ENCODE peak calls at places on chromosome 18, in four cellular contexts. W is uterus, D is spleen, Q is mucosa of descending colon. R is an unnamed sample.
A peak's percentile ranks its signal among the peaks of the same experiment; 100 is the strongest.

GRCh38 chr18:46104128-46104911 is at the start of gene HAUS1:
- DNase-seq in Q (peak; percentile 95), W (peak; percentile 93), D (peak; percentile 97), R (peak; percentile 87)

GRCh38 chr18:53567935-53568574 is 656.4 kb downstream of the MBD2 start:
- DNase-seq in Q (peak; percentile 9), W (no peak), D (no peak), R (no peak)

GRCh38 chr18:35827275-35827929 is 145.1 kb upstream of the RMP24 start:
- DNase-seq in W (no peak), D (no peak), Q (no peak), R (no peak)

GRCh38 chr18:63225434-63225833 is 94.1 kb downstream of the BCL2 start:
- DNase-seq in D (no peak), W (no peak), Q (peak; percentile 46), R (no peak)

GRCh38 chr18:26056291-26056690 is 34.1 kb downstream of the SS18 start:
- DNase-seq in W (no peak), Q (no peak), D (no peak), R (no peak)

GRCh38 chr18:79950440-79951341 is 762 bp downstream of the SLC66A2 start:
- DNase-seq in Q (peak; percentile 63), W (no peak), D (peak; percentile 90), R (no peak)

GRCh38 chr18:77071711-77072292 is 60.8 kb downstream of the MBP start:
- DNase-seq in D (no peak), W (no peak), Q (no peak), R (no peak)

GRCh38 chr18:34977787-34978532 is 63.3 kb upstream of the MAPRE2 start:
- DNase-seq in W (no peak), D (peak; percentile 91), Q (peak; percentile 83), R (peak; percentile 44)

GRCh38 chr18:78980777-78981651 is 1.4 kb downstream of the SALL3 start:
- DNase-seq in Q (no peak), D (no peak), W (no peak), R (no peak)

GRCh38 chr18:54794819-54795218 is 33.5 kb upstream of the RAB27B start:
- DNase-seq in Q (no peak), D (no peak), W (no peak), R (no peak)

GRCh38 chr18:13141209-13141608 is 77.4 kb upstream of the LDLRAD4 start:
- DNase-seq in W (no peak), D (no peak), Q (no peak), R (no peak)

GRCh38 chr18:26059357-26059756 is 31.1 kb downstream of the SS18 start:
- DNase-seq in D (no peak), Q (no peak), W (no peak), R (no peak)

GRCh38 chr18:77178559-77178958 is 46.0 kb upstream of the MBP start:
- DNase-seq in W (no peak), Q (peak; percentile 15), D (no peak), R (no peak)

GRCh38 chr18:44130365-44130942 is 550.2 kb upstream of the SETBP1 start:
- DNase-seq in Q (peak; percentile 61), W (no peak), D (no peak), R (peak; percentile 14)

GRCh38 chr18:46560671-46561045 is 96.4 kb downstream of the LOXHD1 start:
- DNase-seq in Q (no peak), D (no peak), W (no peak), R (no peak)

GRCh38 chr18:75209129-75209951 is at the start of gene PTGR3:
- DNase-seq in Q (peak; percentile 89), D (peak; percentile 96), W (peak; percentile 81), R (peak; percentile 79)

GRCh38 chr18:54162431-54162830 is 62.0 kb downstream of the MBD2 start:
- DNase-seq in Q (no peak), D (no peak), W (no peak), R (no peak)

GRCh38 chr18:59057969-59058368 is 81.7 kb upstream of the SEC11C start:
- DNase-seq in D (no peak), W (no peak), Q (no peak), R (no peak)

GRCh38 chr18:12703096-12703567 is 290 bp downstream of the PSMG2 start:
- DNase-seq in W (no peak), D (no peak), Q (no peak), R (no peak)

GRCh38 chr18:61496374-61496773 is 163.1 kb downstream of the CDH20 start:
- DNase-seq in Q (no peak), W (no peak), D (no peak), R (no peak)

GRCh38 chr18:67081866-67082265 is 434.7 kb downstream of the DSEL start:
- DNase-seq in Q (no peak), W (no peak), D (no peak), R (no peak)

GRCh38 chr18:13137939-13138821 is 80.4 kb upstream of the LDLRAD4 start:
- DNase-seq in W (peak; percentile 79), D (peak; percentile 87), Q (peak; percentile 88), R (peak; percentile 87)

GRCh38 chr18:6623278-6623677 is 106.2 kb upstream of the ARHGAP28 start:
- DNase-seq in W (no peak), Q (no peak), D (no peak), R (no peak)

GRCh38 chr18:68660355-68661183 is 54.3 kb downstream of the TMX3 start:
- DNase-seq in D (no peak), W (no peak), Q (no peak), R (no peak)

GRCh38 chr18:57859314-57859713 is 56.2 kb upstream of the ATP8B1 start:
- DNase-seq in W (no peak), D (no peak), Q (peak; percentile 29), R (peak; percentile 11)

GRCh38 chr18:8776013-8776515 is 70.7 kb downstream of the MTCL1 start:
- DNase-seq in Q (no peak), D (no peak), W (no peak), R (no peak)

GRCh38 chr18:32461704-32462272 is 8.9 kb downstream of the GAREM1 start:
- DNase-seq in D (no peak), Q (no peak), W (no peak), R (no peak)

GRCh38 chr18:22145160-22145559 is 24.2 kb upstream of the GATA6 start:
- DNase-seq in W (no peak), D (no peak), Q (no peak), R (no peak)

GRCh38 chr18:35771172-35771571 is 189.6 kb downstream of the GALNT1 start:
- DNase-seq in W (no peak), Q (no peak), D (no peak), R (no peak)

GRCh38 chr18:6256521-6256920 is 158.2 kb downstream of the L3MBTL4 start:
- DNase-seq in W (no peak), D (no peak), Q (no peak), R (no peak)

GRCh38 chr18:37565985-37566478 is 434 bp upstream of the CELF4 start:
- DNase-seq in W (no peak), Q (peak; percentile 17), D (peak; percentile 59), R (no peak)

GRCh38 chr18:29012364-29012763 is 835.4 kb upstream of the CDH2 start:
- DNase-seq in Q (no peak), D (no peak), W (no peak), R (no peak)

GRCh38 chr18:79484661-79485621 is 89.2 kb downstream of the NFATC1 start:
- DNase-seq in Q (peak; percentile 17), D (peak; percentile 73), W (no peak), R (no peak)

GRCh38 chr18:40124107-40124506 is 1830.9 kb upstream of the PIK3C3 start:
- DNase-seq in Q (no peak), W (no peak), D (no peak), R (no peak)

GRCh38 chr18:9137168-9138066 is 836 bp downstream of the ANKRD12 start:
- DNase-seq in D (peak; percentile 94), W (peak; percentile 68), Q (peak; percentile 63), R (peak; percentile 77)

GRCh38 chr18:66533693-66534092 is 70.2 kb downstream of the CDH19 start:
- DNase-seq in D (no peak), Q (no peak), W (no peak), R (no peak)

GRCh38 chr18:48672671-48673340 is 134.0 kb downstream of the CTIF start:
- DNase-seq in Q (no peak), D (no peak), W (no peak), R (no peak)
- H3K4me1 ChIP-seq in Q (peaks cover 6% of the 10 kb centered on the region), D (peaks cover 29% of the 10 kb centered on the region), W (peaks cover 3% of the 10 kb centered on the region), R (peaks cover 4% of the 10 kb centered on the region)

GRCh38 chr18:3757361-3757760 is 307.4 kb downstream of the TGIF1 start:
- DNase-seq in D (no peak), W (no peak), Q (no peak), R (no peak)
- H3K4me3 ChIP-seq in D (no peak overlapping the region), W (no peak overlapping the region), Q (no peak overlapping the region), R (no peak overlapping the region)

DNA sequence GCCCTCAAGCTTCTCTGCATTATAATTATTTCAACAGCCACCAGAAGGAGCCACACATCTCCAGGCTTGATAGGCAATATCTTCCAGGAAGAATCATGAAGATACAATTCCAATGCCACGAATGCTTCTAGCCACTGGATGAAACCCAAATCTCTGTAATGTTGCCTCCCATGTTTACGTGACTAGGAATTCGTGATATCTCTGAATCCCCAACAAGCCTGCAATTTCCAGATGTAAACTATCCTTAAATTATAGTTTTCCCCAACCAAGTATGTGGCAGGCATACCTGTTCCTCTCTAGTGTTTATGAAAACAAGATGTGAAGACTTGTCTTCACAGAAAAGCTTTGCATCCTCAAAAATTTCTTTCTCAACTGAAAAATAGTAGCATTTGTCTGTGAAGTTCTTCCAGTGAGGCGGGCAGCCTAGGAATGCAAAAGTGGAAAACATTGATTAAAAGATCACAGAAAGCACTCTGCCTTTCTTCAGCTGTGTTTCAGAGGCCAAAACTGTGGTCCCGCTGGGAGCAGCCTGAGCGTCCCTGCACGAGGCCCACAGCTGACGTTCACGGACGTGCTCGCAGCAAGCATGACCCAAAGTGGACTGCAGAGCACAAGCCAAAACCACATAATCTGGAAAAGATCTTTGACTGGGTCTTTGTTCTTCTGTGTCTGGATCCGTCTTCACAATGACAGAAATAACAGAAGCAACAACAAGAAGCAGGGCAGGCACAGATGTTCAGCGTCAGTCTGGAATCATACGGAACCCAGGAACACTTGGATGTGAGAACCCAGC is 65.1 kb upstream of the THOC1 start:
- DNase-seq in D (no peak), W (peak; percentile 56), Q (peak; percentile 26), R (no peak)
- TF ChIP-seq CTCF in D (no peak), W (no peak), Q (no peak), R (no peak)

GRCh38 chr18:48921305-48922202 is 29.2 kb downstream of the SMAD7 start:
- DNase-seq in D (no peak), Q (no peak), W (peak; percentile 15), R (no peak)

GRCh38 chr18:48920408-48921038 is 30.2 kb downstream of the SMAD7 start:
- DNase-seq in W (peak; percentile 9), Q (no peak), D (no peak), R (no peak)

GRCh38 chr18:48923746-48924580 is 26.8 kb downstream of the SMAD7 start:
- DNase-seq in D (peak; percentile 83), W (no peak), Q (no peak), R (no peak)

GRCh38 chr18:48922801-48923730 is 27.7 kb downstream of the SMAD7 start:
- DNase-seq in Q (peak; percentile 76), W (peak; percentile 65), D (peak; percentile 84), R (no peak)

DNA sequence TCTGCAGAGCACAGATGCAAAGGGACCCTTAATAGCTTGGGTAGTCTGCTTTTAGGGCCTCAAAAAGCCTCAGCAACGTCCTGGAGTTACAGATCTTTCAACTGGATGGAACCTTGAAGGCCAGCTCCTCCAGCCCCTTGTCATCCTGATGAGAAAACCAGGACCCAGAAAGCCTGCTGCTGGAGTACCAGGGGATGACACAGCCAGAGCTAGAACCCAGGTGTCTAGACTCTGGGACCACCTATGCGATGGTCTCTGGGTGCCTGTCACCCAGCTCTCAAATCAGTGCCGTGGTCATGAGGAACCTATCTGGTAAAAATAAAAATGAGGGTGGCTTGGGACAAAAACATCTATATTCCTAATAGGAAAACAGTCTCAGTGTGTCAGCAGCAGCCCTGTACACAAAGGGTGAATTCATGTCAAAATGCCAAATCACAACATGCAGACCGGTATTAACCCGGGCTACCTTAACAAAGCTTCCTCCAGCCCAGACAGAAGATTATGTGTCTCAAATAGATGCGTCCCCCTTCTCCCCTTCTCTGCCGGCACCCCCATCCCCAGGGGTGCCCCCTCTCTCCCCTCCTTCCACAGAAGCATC is 28.5 kb downstream of the SMAD7 start:
- DNase-seq in W (no peak), Q (no peak), D (no peak), R (no peak)
- H3K4me1 ChIP-seq in W (peaks cover 30% of the 10 kb centered on the region), Q (peaks cover 51% of the 10 kb centered on the region), D (peaks cover 87% of the 10 kb centered on the region), R (no peaks in the 10 kb centered on the region)

R was measured in Caco-2.